ENCODE peak calls at places on chromosomes 4 and X, in four cellular contexts. One of them, this sample, is unnamed. For H4K20me1, the result is how much of the 10 kb centered on the place peaks cover.

GRCh38 chr4:26826721-26827120 is 33.9 kb upstream of the STIM2 start:
- DNase-seq in mammary epithelial cell: no peak
- DNase-seq in fibroblast of lung: peak
- DNase-seq in keratinocyte: no peak
- DNase-seq in this sample: no peak

GRCh38 chr4:16516796-16517413 is 290.6 kb upstream of the TAPT1 start:
- DNase-seq in mammary epithelial cell: no peak
- DNase-seq in fibroblast of lung: peak
- DNase-seq in keratinocyte: no peak
- DNase-seq in this sample: no peak

GRCh38 chrX:49876750-49877149 is 2.5 kb upstream of the USP27X start:
- DNase-seq in mammary epithelial cell: peak
- DNase-seq in fibroblast of lung: peak
- DNase-seq in keratinocyte: no peak
- DNase-seq in this sample: peak

GRCh38 chrX:38754102-38754790 is 47.0 kb upstream of the MID1IP1 start:
- DNase-seq in mammary epithelial cell: peak
- DNase-seq in fibroblast of lung: peak
- DNase-seq in keratinocyte: peak
- DNase-seq in this sample: no peak

GRCh38 chr4:39514888-39515401 is 12.3 kb downstream of the UGDH start:
- DNase-seq in mammary epithelial cell: no peak
- DNase-seq in fibroblast of lung: peak
- DNase-seq in keratinocyte: no peak
- DNase-seq in this sample: peak

GRCh38 chr4:8167291-8167690 is 8.7 kb upstream of the ABLIM2 start:
- DNase-seq in mammary epithelial cell: no peak
- DNase-seq in fibroblast of lung: no peak
- DNase-seq in keratinocyte: no peak
- DNase-seq in this sample: peak

GRCh38 chr4:147760695-147761094 is 28.8 kb downstream of the ARHGAP10 start:
- DNase-seq in mammary epithelial cell: no peak
- DNase-seq in fibroblast of lung: no peak
- DNase-seq in keratinocyte: no peak
- DNase-seq in this sample: peak

GRCh38 chr4:168019019-168019651 is 73.2 kb upstream of the ANXA10 start:
- DNase-seq in mammary epithelial cell: peak
- DNase-seq in fibroblast of lung: no peak
- DNase-seq in keratinocyte: no peak
- DNase-seq in this sample: peak

GRCh38 chr4:82201805-82202636 is 171.8 kb downstream of the HNRNPD start:
- DNase-seq in mammary epithelial cell: peak
- DNase-seq in fibroblast of lung: peak
- DNase-seq in keratinocyte: no peak
- DNase-seq in this sample: no peak

GRCh38 chr4:14315129-14315528 is 687.2 kb upstream of the CPEB2 start:
- DNase-seq in mammary epithelial cell: no peak
- DNase-seq in fibroblast of lung: no peak
- DNase-seq in keratinocyte: no peak
- DNase-seq in this sample: no peak

GRCh38 chr4:177706916-177707315 is 264.7 kb upstream of the AGA start:
- DNase-seq in mammary epithelial cell: peak
- DNase-seq in fibroblast of lung: no peak
- DNase-seq in keratinocyte: no peak
- DNase-seq in this sample: no peak

GRCh38 chr4:140309124-140309870 is 64.1 kb upstream of the SCOC start:
- DNase-seq in mammary epithelial cell: peak
- DNase-seq in fibroblast of lung: peak
- DNase-seq in keratinocyte: peak
- DNase-seq in this sample: no peak

GRCh38 chrX:154793084-154793483 is 12.2 kb downstream of the MPP1 start:
- DNase-seq in mammary epithelial cell: no peak
- DNase-seq in fibroblast of lung: no peak
- DNase-seq in keratinocyte: no peak
- DNase-seq in this sample: no peak

GRCh38 chrX:103585421-103586313 is at the start of gene TCEAL4:
- DNase-seq in mammary epithelial cell: peak
- DNase-seq in fibroblast of lung: peak
- DNase-seq in keratinocyte: no peak
- DNase-seq in this sample: peak

GRCh38 chr4:26803462-26803861 is 57.2 kb upstream of the STIM2 start:
- DNase-seq in mammary epithelial cell: no peak
- DNase-seq in fibroblast of lung: no peak
- DNase-seq in keratinocyte: no peak
- DNase-seq in this sample: peak

GRCh38 chrX:153989971-153990655 is 17.6 kb downstream of the TMEM187 start:
- DNase-seq in mammary epithelial cell: no peak
- DNase-seq in fibroblast of lung: no peak
- DNase-seq in keratinocyte: no peak
- DNase-seq in this sample: peak

GRCh38 chr4:129532573-129532972 is 436.6 kb downstream of the C4orf33 start:
- DNase-seq in mammary epithelial cell: no peak
- DNase-seq in fibroblast of lung: no peak
- DNase-seq in keratinocyte: no peak
- DNase-seq in this sample: no peak

GRCh38 chr4:8101213-8101781 is 57.3 kb downstream of the ABLIM2 start:
- DNase-seq in mammary epithelial cell: peak
- DNase-seq in fibroblast of lung: no peak
- DNase-seq in keratinocyte: peak
- DNase-seq in this sample: peak

GRCh38 chrX:97158270-97158669 is 274.6 kb downstream of the RPA4 start:
- DNase-seq in mammary epithelial cell: no peak
- DNase-seq in fibroblast of lung: no peak
- DNase-seq in keratinocyte: no peak
- DNase-seq in this sample: no peak

GRCh38 chrX:3461824-3462508 is 115.5 kb upstream of the MXRA5 start:
- DNase-seq in mammary epithelial cell: no peak
- DNase-seq in fibroblast of lung: no peak
- DNase-seq in keratinocyte: no peak
- DNase-seq in this sample: no peak

GRCh38 chrX:57985951-57986350 is 75.7 kb upstream of the ZXDA start:
- DNase-seq in mammary epithelial cell: no peak
- DNase-seq in fibroblast of lung: no peak
- DNase-seq in keratinocyte: no peak
- DNase-seq in this sample: no peak

GRCh38 chr4:156113138-156113537 is 159.5 kb upstream of the CTSO start:
- DNase-seq in mammary epithelial cell: peak
- DNase-seq in fibroblast of lung: no peak
- DNase-seq in keratinocyte: no peak
- DNase-seq in this sample: peak

GRCh38 chr4:94621491-94622080 is 136.2 kb upstream of the BMPR1B start:
- DNase-seq in mammary epithelial cell: peak
- DNase-seq in fibroblast of lung: peak
- DNase-seq in keratinocyte: peak
- DNase-seq in this sample: peak

GRCh38 chrX:9558615-9559014 is 93.8 kb downstream of the TBL1X start:
- DNase-seq in mammary epithelial cell: no peak
- DNase-seq in fibroblast of lung: peak
- DNase-seq in keratinocyte: no peak
- DNase-seq in this sample: no peak

GRCh38 chrX:9562851-9563250 is 98.0 kb downstream of the TBL1X start:
- DNase-seq in mammary epithelial cell: peak
- DNase-seq in fibroblast of lung: peak
- DNase-seq in keratinocyte: peak
- DNase-seq in this sample: peak

GRCh38 chrX:9557508-9557907 is 92.7 kb downstream of the TBL1X start:
- DNase-seq in mammary epithelial cell: no peak
- DNase-seq in fibroblast of lung: no peak
- DNase-seq in keratinocyte: no peak
- DNase-seq in this sample: no peak

GRCh38 chrX:9561199-9561598 is 96.3 kb downstream of the TBL1X start:
- DNase-seq in mammary epithelial cell: no peak
- DNase-seq in fibroblast of lung: no peak
- DNase-seq in keratinocyte: no peak
- DNase-seq in this sample: no peak

GRCh38 chrX:9560219-9560618 is 95.4 kb downstream of the TBL1X start:
- DNase-seq in mammary epithelial cell: no peak
- DNase-seq in fibroblast of lung: no peak
- DNase-seq in keratinocyte: no peak
- DNase-seq in this sample: no peak
- H4K20me1 ChIP-seq in mammary epithelial cell: under half
- H4K20me1 ChIP-seq in fibroblast of lung: under half
- H4K20me1 ChIP-seq in keratinocyte: under half
- H4K20me1 ChIP-seq in this sample: under half

GRCh38 chrX:155865193-155865592 is 16.0 kb upstream of the VAMP7 start:
- DNase-seq in mammary epithelial cell: no peak
- DNase-seq in fibroblast of lung: no peak
- DNase-seq in keratinocyte: no peak
- DNase-seq in this sample: no peak
- H3K4me3 ChIP-seq in mammary epithelial cell: no peak
- H3K4me3 ChIP-seq in fibroblast of lung: no peak
- H3K4me3 ChIP-seq in keratinocyte: no peak
- H3K4me3 ChIP-seq in this sample: no peak

DNA sequence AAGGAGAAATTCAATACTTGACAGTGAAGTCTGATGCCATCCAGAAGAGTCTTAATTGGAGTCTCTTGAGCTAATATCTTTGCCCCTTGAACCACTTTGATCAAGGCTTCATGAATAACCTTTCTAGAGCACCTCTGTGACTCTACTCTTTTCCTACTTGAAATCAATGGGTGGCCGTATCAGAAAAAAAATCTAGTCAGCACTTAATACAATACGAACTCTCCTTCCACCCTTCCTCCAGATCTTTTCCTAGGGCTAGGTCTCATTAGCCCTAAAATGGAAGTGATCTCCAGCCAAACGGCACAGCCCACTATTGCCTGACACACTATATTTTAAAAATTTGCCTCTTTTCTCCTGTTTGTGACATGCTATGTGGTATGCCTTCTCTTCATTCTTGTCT is 129.6 kb upstream of the TLL1 start:
- DNase-seq in mammary epithelial cell: no peak
- DNase-seq in fibroblast of lung: no peak
- DNase-seq in keratinocyte: no peak
- DNase-seq in this sample: no peak
- H2AFZ ChIP-seq in mammary epithelial cell: no peak
- H2AFZ ChIP-seq in fibroblast of lung: no peak
- H2AFZ ChIP-seq in keratinocyte: no peak
- H2AFZ ChIP-seq in this sample: no peak

DNA sequence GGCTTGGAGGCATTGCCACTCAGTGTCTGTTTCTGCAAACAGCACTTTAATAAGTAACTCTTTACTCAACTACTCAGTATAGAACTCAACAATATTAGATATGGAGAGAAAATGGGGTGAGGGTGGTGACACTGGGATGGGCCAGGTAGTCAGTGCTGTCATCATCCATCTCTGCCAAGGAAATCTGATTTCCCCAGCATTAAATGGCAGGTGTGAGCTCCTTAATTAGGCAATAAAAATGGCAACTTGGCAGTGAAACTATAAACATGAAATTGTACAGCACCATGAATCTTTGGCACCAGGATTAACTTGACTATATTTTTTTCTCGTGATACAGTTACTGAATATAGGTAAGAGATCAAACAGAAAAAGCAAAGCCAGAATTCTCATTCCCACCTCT is 146.2 kb downstream of the GLRA2 start:
- DNase-seq in mammary epithelial cell: no peak
- DNase-seq in fibroblast of lung: no peak
- DNase-seq in keratinocyte: no peak
- DNase-seq in this sample: no peak
- H4K20me1 ChIP-seq in mammary epithelial cell: under half
- H4K20me1 ChIP-seq in fibroblast of lung: under half
- H4K20me1 ChIP-seq in keratinocyte: under half
- H4K20me1 ChIP-seq in this sample: under half

GRCh38 chrX:18873189-18873791 is 110.6 kb downstream of the PHKA2 start:
- DNase-seq in mammary epithelial cell: peak
- DNase-seq in fibroblast of lung: peak
- DNase-seq in keratinocyte: no peak
- DNase-seq in this sample: peak
- H3K4me3 ChIP-seq in mammary epithelial cell: no peak
- H3K4me3 ChIP-seq in fibroblast of lung: peak
- H3K4me3 ChIP-seq in keratinocyte: peak
- H3K4me3 ChIP-seq in this sample: no peak

GRCh38 chrX:10242036-10242435 is 85.3 kb downstream of the CLCN4 start:
- DNase-seq in mammary epithelial cell: no peak
- DNase-seq in fibroblast of lung: no peak
- DNase-seq in keratinocyte: no peak
- DNase-seq in this sample: no peak

GRCh38 chrX:10243056-10243455 is 86.3 kb downstream of the CLCN4 start:
- DNase-seq in mammary epithelial cell: no peak
- DNase-seq in fibroblast of lung: peak
- DNase-seq in keratinocyte: no peak
- DNase-seq in this sample: no peak

GRCh38 chrX:10239611-10240064 is 82.9 kb downstream of the CLCN4 start:
- DNase-seq in mammary epithelial cell: peak
- DNase-seq in fibroblast of lung: peak
- DNase-seq in keratinocyte: no peak
- DNase-seq in this sample: no peak

GRCh38 chrX:10237255-10237654 is 80.5 kb downstream of the CLCN4 start:
- DNase-seq in mammary epithelial cell: no peak
- DNase-seq in fibroblast of lung: no peak
- DNase-seq in keratinocyte: no peak
- DNase-seq in this sample: no peak

GRCh38 chrX:10240918-10241317 is 84.1 kb downstream of the CLCN4 start:
- DNase-seq in mammary epithelial cell: peak
- DNase-seq in fibroblast of lung: peak
- DNase-seq in keratinocyte: no peak
- DNase-seq in this sample: peak
- H2AFZ ChIP-seq in mammary epithelial cell: no peak
- H2AFZ ChIP-seq in fibroblast of lung: no peak
- H2AFZ ChIP-seq in keratinocyte: no peak
- H2AFZ ChIP-seq in this sample: no peak

DNA sequence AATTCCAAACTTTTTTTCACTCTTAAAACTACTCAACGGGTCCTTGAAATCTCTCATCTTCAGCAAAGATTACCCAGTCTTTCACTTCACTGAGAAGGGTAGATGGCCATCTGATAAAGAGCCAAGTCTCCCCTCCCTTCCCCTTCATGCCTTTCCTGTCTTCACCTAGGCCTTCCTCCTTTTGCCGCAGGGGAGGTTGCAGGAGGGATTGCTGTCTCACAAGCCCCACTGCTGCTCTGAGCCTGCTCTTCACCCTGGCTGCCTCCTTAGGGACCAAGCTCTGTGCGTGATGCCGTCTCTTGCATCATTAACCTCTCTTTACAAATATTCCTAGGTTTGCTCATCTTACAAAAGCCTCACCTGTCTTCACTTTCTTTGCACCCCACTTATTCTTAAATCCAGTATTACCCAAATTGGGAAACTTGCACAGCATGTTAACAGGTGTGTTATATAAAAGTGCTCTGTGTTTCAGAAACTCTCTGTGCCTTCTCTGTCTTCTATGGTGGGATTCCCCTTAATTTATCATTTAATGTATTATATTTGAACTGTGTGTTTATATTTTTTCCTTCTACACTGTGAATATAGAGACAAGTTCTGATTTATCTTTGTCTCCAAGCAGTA is 3.8 kb downstream of the ZFX start:
- DNase-seq in mammary epithelial cell: peak
- DNase-seq in fibroblast of lung: no peak
- DNase-seq in keratinocyte: no peak
- DNase-seq in this sample: peak
- H4K20me1 ChIP-seq in mammary epithelial cell: under half
- H4K20me1 ChIP-seq in fibroblast of lung: under half
- H4K20me1 ChIP-seq in keratinocyte: under half
- H4K20me1 ChIP-seq in this sample: half or more

GRCh38 chrX:11766487-11766886 is 8.4 kb downstream of the MSL3 start:
- DNase-seq in mammary epithelial cell: no peak
- DNase-seq in fibroblast of lung: no peak
- DNase-seq in keratinocyte: no peak
- DNase-seq in this sample: no peak
- H3K4me3 ChIP-seq in mammary epithelial cell: no peak
- H3K4me3 ChIP-seq in fibroblast of lung: no peak
- H3K4me3 ChIP-seq in keratinocyte: no peak
- H3K4me3 ChIP-seq in this sample: no peak

GRCh38 chr4:70873216-70873615 is 29.0 kb upstream of the MOB1B start:
- DNase-seq in mammary epithelial cell: no peak
- DNase-seq in fibroblast of lung: no peak
- DNase-seq in keratinocyte: no peak
- DNase-seq in this sample: no peak
- H2AFZ ChIP-seq in mammary epithelial cell: peak
- H2AFZ ChIP-seq in fibroblast of lung: no peak
- H2AFZ ChIP-seq in keratinocyte: no peak
- H2AFZ ChIP-seq in this sample: peak